ENCODE peak calls at places on chromosomes 3 and 15, in ten cellular contexts. N, B, Y, V, R, T, C, S, P and L are unnamed samples.

GRCh38 chr15:71730277-71731144 is 79.8 kb upstream of the NR2E3 start:
- DNase-seq in R (no peak), Y (peak), V (peak), P (peak), N (peak), C (peak), T (peak), S (peak), B (no peak), L (no peak)

GRCh38 chr3:50490438-50490970 is 12.9 kb downstream of the CACNA2D2 start:
- DNase-seq in Y (no peak), V (no peak), B (no peak), N (no peak), C (no peak), S (no peak), R (no peak), P (no peak), T (no peak), L (no peak)

GRCh38 chr3:123414958-123415792 is 33.7 kb downstream of the ADCY5 start:
- DNase-seq in N (no peak), V (no peak), S (no peak), R (no peak), Y (no peak), C (no peak), T (no peak), P (no peak), B (no peak), L (no peak)

GRCh38 chr3:158845748-158846350 is 44.0 kb downstream of the MFSD1 start:
- DNase-seq in S (peak), V (no peak), R (no peak), B (no peak), C (peak), P (peak), T (peak), N (peak), Y (peak), L (peak)

GRCh38 chr15:78051622-78052405 is 25.7 kb downstream of the TBC1D2B start:
- DNase-seq in T (no peak), R (no peak), N (no peak), Y (no peak), B (no peak), V (peak), C (peak), S (peak), P (peak), L (no peak)

GRCh38 chr3:61945657-61946056 is 384.3 kb downstream of the PTPRG start:
- DNase-seq in T (no peak), V (no peak), B (no peak), Y (no peak), N (no peak), P (no peak), C (no peak), S (no peak), R (no peak), L (no peak)

GRCh38 chr3:127786358-127787070 is 35.8 kb downstream of the MGLL start:
- DNase-seq in T (no peak), C (no peak), V (peak), S (no peak), P (no peak), Y (no peak), R (peak), B (no peak), N (no peak), L (no peak)

GRCh38 chr3:7546219-7546618 is 685.3 kb downstream of the GRM7 start:
- DNase-seq in R (no peak), C (no peak), Y (no peak), T (peak), N (no peak), S (no peak), P (peak), B (no peak), V (no peak), L (no peak)

GRCh38 chr3:190718097-190718496 is 144.4 kb downstream of the GMNC start:
- DNase-seq in T (no peak), R (no peak), S (no peak), V (no peak), P (no peak), Y (no peak), C (no peak), N (no peak), B (no peak), L (no peak)
- TF ChIP-seq CTCF in T (no peak), R (no peak), S (no peak), V (no peak), P (no peak), Y (no peak), C (no peak), N (no peak), B (no peak), L (no peak)

GRCh38 chr3:38281895-38282686 is at the start of gene SLC22A14:
- DNase-seq in C (no peak), T (no peak), S (no peak), V (no peak), P (no peak), R (no peak), B (no peak), Y (no peak), N (no peak), L (no peak)
- TF ChIP-seq CTCF in C (no peak), T (no peak), S (peak), V (no peak), P (no peak), R (no peak), B (no peak), Y (peak), N (no peak), L (peak)

DNA sequence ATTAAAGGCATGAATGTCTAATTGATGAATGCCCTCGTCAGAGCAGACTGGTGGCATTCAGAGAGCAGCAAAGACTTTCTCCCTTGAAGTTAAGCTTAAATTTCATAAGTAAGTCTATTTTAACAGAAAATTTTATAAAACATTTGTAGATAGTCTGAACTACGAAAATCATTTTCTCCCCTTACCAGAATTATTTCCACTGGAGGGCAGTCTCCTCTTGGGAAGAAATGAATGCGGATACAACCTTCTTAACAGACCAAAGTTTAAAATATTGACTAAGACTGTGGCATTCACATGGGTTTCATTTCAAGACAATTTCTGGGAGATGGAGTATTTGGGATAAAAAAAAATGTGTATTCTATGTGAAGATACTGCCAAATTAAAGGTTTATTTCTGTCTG is 669.0 kb downstream of the FHIT start:
- DNase-seq in P (no peak), S (no peak), C (no peak), T (no peak), N (no peak), R (no peak), Y (no peak), V (no peak), B (no peak), L (no peak)
- TF ChIP-seq CTCF in P (no peak), S (peak), C (no peak), T (peak), N (no peak), R (peak), Y (no peak), V (peak), B (no peak), L (peak)

GRCh38 chr3:172202797-172203196 is 163.4 kb downstream of the FNDC3B start:
- DNase-seq in R (no peak), V (no peak), C (no peak), B (no peak), S (no peak), N (no peak), T (no peak), P (no peak), Y (no peak), L (no peak)
- TF ChIP-seq CTCF in R (no peak), V (no peak), C (no peak), B (no peak), S (no peak), N (no peak), T (no peak), P (no peak), Y (no peak), L (no peak)